ENCODE peak calls at places on chromosomes 4 and X, in seven cellular contexts. Q is pancreas; L is neural crest cell; X is AG09309; B is astrocyte of the spinal cord; U is CD4-positive, alpha-beta T cell; F is AG09319. N is an unnamed sample.

GRCh38 chr4:146916479-146917076 is 29.1 kb downstream of the TTC29 start:
- DNase-seq in Q (no peak), L (peak), X (peak), B (peak), U (no peak), F (peak), N (no peak)

GRCh38 chr4:163600731-163601130 is 106.2 kb downstream of the TMA16 start:
- DNase-seq in Q (no peak), L (no peak), X (no peak), B (no peak), U (no peak), F (no peak), N (no peak)

GRCh38 chr4:37682701-37683401 is 3.3 kb downstream of the RELL1 start:
- DNase-seq in Q (no peak), L (no peak), X (no peak), B (no peak), U (no peak), F (no peak), N (no peak)

GRCh38 chrX:108312938-108313337 is 125.3 kb downstream of the COL4A6 start:
- DNase-seq in Q (no peak), L (no peak), X (no peak), B (peak), U (no peak), F (peak), N (peak)

GRCh38 chr4:139865537-139865936 is 199.9 kb downstream of the MGST2 start:
- DNase-seq in Q (no peak), L (no peak), X (no peak), B (no peak), U (no peak), F (no peak), N (no peak)

GRCh38 chr4:85779165-85779564 is 304.2 kb downstream of the ARHGAP24 start:
- DNase-seq in Q (no peak), L (no peak), X (no peak), B (peak), U (no peak), F (no peak), N (no peak)

GRCh38 chr4:148062301-148062950 is 330.5 kb downstream of the ARHGAP10 start:
- DNase-seq in Q (no peak), L (no peak), X (no peak), B (no peak), U (no peak), F (no peak), N (no peak)

GRCh38 chr4:100819505-100819904 is 301.7 kb upstream of the EMCN start:
- DNase-seq in Q (no peak), L (no peak), X (no peak), B (no peak), U (no peak), F (no peak), N (no peak)

GRCh38 chr4:6938237-6938636 is 28.6 kb downstream of the TBC1D14 start:
- DNase-seq in Q (no peak), L (no peak), X (no peak), B (no peak), U (no peak), F (no peak), N (no peak)

GRCh38 chrX:71067079-71067478 is 1.1 kb downstream of the SNX12 start:
- DNase-seq in Q (no peak), L (no peak), X (no peak), B (no peak), U (no peak), F (no peak), N (no peak)

GRCh38 chrX:23008431-23009099 is 8.8 kb downstream of the DDX53 start:
- DNase-seq in Q (no peak), L (no peak), X (no peak), B (peak), U (no peak), F (no peak), N (no peak)

GRCh38 chrX:22396408-22396807 is 123.7 kb downstream of the CBLL2 start:
- DNase-seq in Q (no peak), L (no peak), X (no peak), B (no peak), U (no peak), F (no peak), N (no peak)

GRCh38 chrX:1274786-1275185 is 6.2 kb downstream of the CSF2RA start:
- DNase-seq in Q (no peak), L (no peak), X (no peak), B (no peak), U (no peak), F (no peak), N (no peak)

GRCh38 chr4:172514801-172515200 is 653.8 kb upstream of the GALNT7 start:
- DNase-seq in Q (no peak), L (no peak), X (no peak), B (peak), U (no peak), F (no peak), N (no peak)

GRCh38 chr4:57090099-57090498 is 20.1 kb downstream of the IGFBP7 start:
- DNase-seq in Q (no peak), L (no peak), X (no peak), B (no peak), U (no peak), F (no peak), N (no peak)

GRCh38 chr4:72352746-72353145 is 216.3 kb downstream of the ADAMTS3 start:
- DNase-seq in Q (no peak), L (no peak), X (no peak), B (no peak), U (no peak), F (no peak), N (no peak)

GRCh38 chr4:6898763-6899162 is 10.9 kb upstream of the TBC1D14 start:
- DNase-seq in Q (no peak), L (no peak), X (no peak), B (no peak), U (no peak), F (no peak), N (no peak)

GRCh38 chrX:39439910-39440733 is 638.9 kb downstream of the MID1IP1 start:
- DNase-seq in Q (no peak), L (no peak), X (no peak), B (no peak), U (no peak), F (no peak), N (no peak)

GRCh38 chr4:183600189-183600685 is 58.7 kb downstream of the RWDD4 start:
- DNase-seq in Q (no peak), L (no peak), X (no peak), B (no peak), U (no peak), F (no peak), N (no peak)
- TF ChIP-seq CTCF in Q (no peak), L (peak), X (peak), B (peak), U (peak), F (peak), N (no peak)

DNA sequence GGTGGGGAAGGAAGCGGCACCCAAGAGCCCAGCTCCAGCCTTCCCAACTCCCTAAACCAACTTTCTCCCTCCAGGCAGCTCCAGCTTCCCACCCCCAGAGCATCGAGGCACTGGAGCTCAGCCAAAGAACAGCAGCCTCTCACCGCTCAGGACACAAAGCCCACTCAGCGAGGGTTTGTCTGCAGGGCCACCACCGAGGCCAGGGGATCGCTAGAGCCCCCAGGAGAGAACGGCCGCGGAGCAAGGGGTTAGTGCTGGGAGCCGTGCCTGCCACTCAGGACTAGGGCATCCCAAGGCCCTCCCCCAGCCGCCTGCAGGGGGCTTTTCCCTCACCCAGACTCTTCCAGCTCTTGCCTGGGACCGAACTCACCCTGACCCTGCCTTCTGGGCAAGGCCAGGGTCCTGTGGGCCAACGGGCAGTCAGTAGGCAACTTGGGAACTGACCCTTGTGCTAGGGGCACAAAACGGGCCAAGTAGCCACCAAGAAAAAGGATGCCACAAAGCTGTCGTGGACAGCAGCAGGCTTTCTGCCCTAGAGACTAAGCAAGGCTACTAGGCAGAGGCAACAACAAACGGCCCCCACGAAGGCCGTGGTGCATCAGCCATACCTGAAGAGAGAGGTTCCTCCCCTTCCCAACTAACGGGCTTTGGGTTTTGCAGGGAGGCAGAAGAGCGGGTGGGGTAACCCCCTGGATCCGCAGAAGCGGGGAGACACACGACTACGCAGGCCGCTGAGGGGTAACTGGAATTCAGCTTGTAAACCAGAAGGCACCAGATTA is 2.3 kb downstream of the HCFC1 start:
- DNase-seq in Q (no peak), L (no peak), X (no peak), B (no peak), U (no peak), F (no peak), N (no peak)
- TF ChIP-seq CTCF in Q (no peak), L (peak), X (no peak), B (peak), U (no peak), F (no peak), N (no peak)

DNA sequence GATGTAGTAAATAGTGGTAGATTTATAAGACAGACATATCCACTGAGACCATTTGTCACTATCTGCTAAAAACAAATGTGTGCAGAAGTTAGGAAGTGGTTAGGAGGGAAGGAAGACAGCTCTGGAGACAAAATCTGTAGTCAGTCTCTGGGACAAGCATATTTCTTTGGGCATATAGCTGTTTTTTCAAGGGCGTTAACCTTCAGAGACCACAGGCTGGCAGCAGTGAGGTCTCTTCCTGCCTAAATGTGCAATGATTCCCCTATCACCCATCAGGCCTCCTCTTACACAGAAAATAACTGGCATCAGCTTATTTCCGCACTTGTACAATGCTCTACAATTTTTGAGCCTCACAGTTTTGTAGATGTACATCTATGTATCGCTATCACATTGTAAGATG is 6.5 kb downstream of the TMEM150C start:
- DNase-seq in Q (no peak), L (no peak), X (no peak), B (no peak), U (no peak), F (no peak), N (no peak)
- TF ChIP-seq CTCF in Q (no peak), L (no peak), X (peak), B (no peak), U (no peak), F (no peak), N (no peak)

DNA sequence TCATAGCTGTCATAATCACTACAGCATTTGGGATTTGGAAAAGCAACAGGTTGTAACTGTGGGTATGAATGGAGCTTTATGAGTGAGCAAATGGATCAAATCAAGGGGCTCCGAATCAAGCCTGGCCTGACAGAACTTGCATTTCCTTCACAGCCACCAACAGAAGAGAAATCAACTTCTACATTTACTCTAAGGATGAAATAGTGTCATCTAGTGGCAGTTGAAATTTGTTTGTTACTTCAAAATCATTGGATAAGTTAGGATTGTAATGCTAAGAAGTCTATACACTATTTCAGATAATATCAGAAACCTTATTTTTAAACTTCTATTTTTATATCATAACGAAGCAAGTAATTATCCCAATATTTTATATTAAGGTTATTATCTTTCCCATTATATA is 10.7 kb upstream of the WDR17 start:
- DNase-seq in Q (no peak), L (no peak), X (no peak), B (no peak), U (no peak), F (no peak), N (no peak)
- TF ChIP-seq CTCF in Q (no peak), L (no peak), X (peak), B (peak), U (no peak), F (peak), N (no peak)

DNA sequence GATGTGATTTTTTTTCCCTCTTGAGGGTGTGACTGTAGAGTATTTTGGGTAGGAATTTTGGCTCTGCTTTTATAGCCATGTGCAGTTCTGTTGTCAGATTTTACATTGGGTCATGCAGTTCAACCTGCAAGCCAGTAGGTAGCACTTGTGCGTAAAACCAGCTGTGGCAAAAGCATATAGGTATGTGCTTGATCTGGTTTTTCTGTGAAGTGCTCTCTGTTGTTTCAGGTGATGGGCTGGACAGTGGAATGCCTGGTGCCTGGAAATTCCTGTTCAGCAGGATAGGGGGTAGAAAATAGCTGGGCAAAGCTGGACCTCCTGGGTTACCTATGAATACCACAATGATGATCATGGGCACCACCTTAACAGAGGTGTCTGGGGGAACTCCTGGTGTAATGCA is 584.2 kb upstream of the PCDH10 start:
- DNase-seq in Q (no peak), L (no peak), X (no peak), B (no peak), U (no peak), F (no peak), N (no peak)
- TF ChIP-seq CTCF in Q (no peak), L (peak), X (no peak), B (no peak), U (no peak), F (no peak), N (no peak)

GRCh38 chr4:83251074-83251835 is 33.3 kb downstream of the COQ2 start:
- DNase-seq in Q (no peak), L (no peak), X (no peak), B (no peak), U (no peak), F (no peak), N (no peak)

GRCh38 chr4:83250666-83251065 is 33.9 kb downstream of the COQ2 start:
- DNase-seq in Q (no peak), L (no peak), X (no peak), B (no peak), U (no peak), F (no peak), N (no peak)

GRCh38 chr4:83255584-83255983 is 29.0 kb downstream of the COQ2 start:
- DNase-seq in Q (no peak), L (no peak), X (peak), B (peak), U (no peak), F (peak), N (no peak)

GRCh38 chr4:83248486-83248885 is 36.1 kb downstream of the COQ2 start:
- DNase-seq in Q (no peak), L (no peak), X (no peak), B (peak), U (no peak), F (no peak), N (no peak)

GRCh38 chr4:83252782-83253405 is 31.7 kb downstream of the COQ2 start:
- DNase-seq in Q (peak), L (peak), X (no peak), B (peak), U (peak), F (no peak), N (peak)
- TF ChIP-seq CTCF in Q (peak), L (peak), X (peak), B (peak), U (peak), F (peak), N (peak)